ENCODE peak calls at places on chromosomes 11 and 22, in four cellular contexts. F is IMR-90, U is H9, N is trophoblast cell. S is an unnamed sample.

GRCh38 chr11:85884581-85885021 is 29.4 kb downstream of the CCDC83 start:
- DNase-seq in F (peak; percentile 36), U (no peak), N (no peak), S (no peak)

GRCh38 chr11:114158886-114159285 is 99.4 kb downstream of the ZBTB16 start:
- DNase-seq in F (peak; percentile 56), U (no peak), N (no peak), S (no peak)

GRCh38 chr11:130433357-130433756 is 4.9 kb upstream of the ADAMTS8 start:
- DNase-seq in F (peak; percentile 76), U (no peak), N (no peak), S (no peak)

GRCh38 chr11:28616566-28616965 is 508.4 kb downstream of the METTL15 start:
- DNase-seq in F (no peak), U (no peak), N (no peak), S (no peak)

GRCh38 chr11:113725411-113725810 is 19.3 kb upstream of the TMPRSS5 start:
- DNase-seq in F (no peak), U (no peak), N (no peak), S (no peak)

GRCh38 chr11:110715541-110715940 is 3.3 kb upstream of the ARHGAP20 start:
- DNase-seq in F (peak; percentile 86), U (no peak), N (no peak), S (no peak)

GRCh38 chr11:80846979-80847378 is 1406.1 kb upstream of the TENM4 start:
- DNase-seq in F (no peak), U (no peak), N (no peak), S (no peak)

GRCh38 chr11:128226106-128226716 is 361.1 kb downstream of the ETS1 start:
- DNase-seq in F (no peak), U (no peak), N (no peak), S (no peak)

GRCh38 chr11:127677813-127678212 is 677.2 kb upstream of the KIRREL3 start:
- DNase-seq in F (no peak), U (no peak), N (no peak), S (no peak)

GRCh38 chr11:88484873-88485621 is 147.5 kb upstream of the CTSC start:
- DNase-seq in F (peak; percentile 23), U (peak; percentile 68), N (peak; percentile 51), S (no peak)

GRCh38 chr22:28976588-28976987 is 85.0 kb downstream of the C22orf31 start:
- DNase-seq in F (peak; percentile 88), U (no peak), N (no peak), S (no peak)

GRCh38 chr22:23894710-23895598 is 771 bp downstream of the MIF start:
- DNase-seq in F (peak; percentile 63), U (peak; percentile 82), N (peak; percentile 83), S (peak; percentile 61)

GRCh38 chr11:20610825-20611224 is 11.4 kb downstream of the SLC6A5 start:
- DNase-seq in F (no peak), U (no peak), N (no peak), S (no peak)

GRCh38 chr11:28366549-28367341 is 258.6 kb downstream of the METTL15 start:
- DNase-seq in F (peak; percentile 75), U (no peak), N (no peak), S (no peak)

GRCh38 chr11:85955531-85955930 is 100.3 kb downstream of the CCDC83 start:
- DNase-seq in F (peak; percentile 78), U (no peak), N (no peak), S (no peak)

GRCh38 chr22:32839776-32840571 is 38.5 kb downstream of the TIMP3 start:
- DNase-seq in F (peak; percentile 41), U (no peak), N (no peak), S (no peak)

GRCh38 chr11:77107950-77108349 is 5.3 kb downstream of the OMP start:
- DNase-seq in F (peak; percentile 95), U (no peak), N (no peak), S (no peak)

GRCh38 chr22:39980635-39981034 is 14.1 kb upstream of the FAM83F start:
- DNase-seq in F (peak; percentile 15), U (no peak), N (no peak), S (no peak)

GRCh38 chr11:75562836-75563484 is 907 bp downstream of the SERPINH1 start:
- DNase-seq in F (peak; percentile 56), U (peak; percentile 95), N (peak; percentile 45), S (peak; percentile 91)
- H2BK5ac ChIP-seq in F (peak overlapping the region; percentile 76), U (no peak overlapping the region), N (peak overlapping the region; percentile 81), S (peak overlapping the region; percentile 95)

GRCh38 chr11:72814139-72814830 is at the start of gene ATG16L2:
- DNase-seq in F (peak; percentile 76), U (peak; percentile 90), N (peak; percentile 84), S (peak; percentile 90)
- H3K14ac ChIP-seq in F (peak within 1 kb of the TSS; percentile 97), U (peak within 1 kb of the TSS; percentile 97), N (peak within 1 kb of the TSS; percentile 88), S (peak within 1 kb of the TSS; percentile 92)

GRCh38 chr11:34652191-34652958 is 31.5 kb downstream of the EHF start:
- DNase-seq in F (peak; percentile 13), U (no peak), N (no peak), S (no peak)

GRCh38 chr11:34653851-34654490 is 33.1 kb downstream of the EHF start:
- DNase-seq in F (peak; percentile 99), U (no peak), N (peak; percentile 38), S (no peak)

GRCh38 chr11:34654491-34655334 is 33.8 kb downstream of the EHF start:
- DNase-seq in F (peak; percentile 66), U (peak; percentile 51), N (no peak), S (no peak)

GRCh38 chr11:34651551-34651950 is 30.7 kb downstream of the EHF start:
- DNase-seq in F (peak; percentile 28), U (no peak), N (no peak), S (no peak)

DNA sequence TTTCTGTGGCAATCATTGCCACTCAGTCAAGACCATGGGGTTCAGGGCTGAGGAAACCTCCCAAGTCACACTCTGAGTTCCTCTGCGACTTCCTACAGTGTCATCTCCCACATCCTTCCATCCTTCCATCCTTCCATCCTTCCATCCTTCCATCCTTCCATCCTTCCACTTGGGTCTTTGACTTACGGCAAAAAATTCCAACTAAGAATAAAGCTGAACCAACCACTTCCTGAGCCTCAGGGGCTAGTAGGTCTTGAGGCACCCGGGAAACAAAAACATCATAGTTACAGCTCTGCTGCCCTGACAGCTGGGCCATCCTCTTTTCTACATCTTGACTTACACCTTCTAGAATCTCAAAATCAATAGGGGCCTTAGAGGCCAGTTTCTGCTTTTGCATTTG is 32.1 kb downstream of the EHF start:
- DNase-seq in F (no peak), U (no peak), N (no peak), S (no peak)
- H3K9ac ChIP-seq in F (no peak overlapping the region), U (no peak overlapping the region), N (no peak overlapping the region), S (no peak overlapping the region)

GRCh38 chr11:69442807-69443137 is 38.7 kb upstream of the LINC01488 start:
- DNase-seq in F (peak; percentile 60), U (peak; percentile 66), N (peak; percentile 40), S (no peak)

GRCh38 chr11:69442012-69442806 is 39.3 kb upstream of the LINC01488 start:
- DNase-seq in F (no peak), U (no peak), N (peak; percentile 90), S (no peak)

GRCh38 chr11:69444381-69445130 is 36.9 kb upstream of the LINC01488 start:
- DNase-seq in F (peak; percentile 93), U (peak; percentile 83), N (peak; percentile 85), S (no peak)

GRCh38 chr11:69443968-69444364 is 37.5 kb upstream of the LINC01488 start:
- DNase-seq in F (peak; percentile 58), U (no peak), N (no peak), S (no peak)

DNA sequence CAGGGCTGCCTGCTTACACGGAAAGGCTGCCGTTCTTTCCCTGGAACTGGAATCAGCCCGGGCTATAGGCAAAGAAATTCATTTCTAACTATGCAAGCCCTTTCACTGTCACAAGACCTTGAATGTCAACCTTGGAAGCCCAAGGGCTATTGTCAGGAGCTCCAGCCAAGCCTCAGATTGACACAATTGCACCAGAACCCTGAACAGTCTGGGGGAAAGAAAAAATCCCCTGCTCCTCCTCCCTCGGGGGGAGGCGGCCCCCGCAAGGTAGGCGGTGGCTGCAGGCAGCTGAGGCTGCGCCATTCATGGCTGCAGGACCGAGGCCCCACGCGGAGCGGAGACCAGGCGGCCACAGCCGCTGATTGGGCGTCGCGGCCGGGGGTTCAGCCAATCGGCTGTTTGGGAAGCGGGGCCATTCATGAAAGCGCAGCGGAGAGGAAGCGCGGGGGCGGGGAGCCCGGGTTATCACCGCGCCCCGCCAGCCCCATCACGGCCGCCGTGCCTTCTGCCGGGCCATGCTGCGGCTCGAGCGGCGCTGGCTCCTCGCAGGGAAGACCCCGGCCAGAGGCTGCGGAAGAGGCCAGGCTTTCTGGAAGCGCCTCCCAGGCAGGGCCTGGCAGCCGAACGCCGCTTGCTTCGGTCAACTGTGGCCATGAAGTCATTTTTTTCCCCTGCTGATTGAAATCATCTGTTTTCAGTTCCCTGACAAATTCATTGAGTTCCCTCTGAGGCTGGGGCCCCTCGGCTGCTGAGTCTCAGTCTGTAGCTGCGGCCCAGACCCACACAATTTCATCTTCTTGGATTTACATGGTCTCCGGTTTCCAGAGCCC is 38.1 kb upstream of the LINC01488 start:
- DNase-seq in F (peak; percentile 94), U (peak; percentile 95), N (peak; percentile 42), S (peak; percentile 91)
- H2BK5ac ChIP-seq in F (peak overlapping the region; percentile 92), U (no peak overlapping the region), N (peak overlapping the region; percentile 35), S (no peak overlapping the region)

DNA sequence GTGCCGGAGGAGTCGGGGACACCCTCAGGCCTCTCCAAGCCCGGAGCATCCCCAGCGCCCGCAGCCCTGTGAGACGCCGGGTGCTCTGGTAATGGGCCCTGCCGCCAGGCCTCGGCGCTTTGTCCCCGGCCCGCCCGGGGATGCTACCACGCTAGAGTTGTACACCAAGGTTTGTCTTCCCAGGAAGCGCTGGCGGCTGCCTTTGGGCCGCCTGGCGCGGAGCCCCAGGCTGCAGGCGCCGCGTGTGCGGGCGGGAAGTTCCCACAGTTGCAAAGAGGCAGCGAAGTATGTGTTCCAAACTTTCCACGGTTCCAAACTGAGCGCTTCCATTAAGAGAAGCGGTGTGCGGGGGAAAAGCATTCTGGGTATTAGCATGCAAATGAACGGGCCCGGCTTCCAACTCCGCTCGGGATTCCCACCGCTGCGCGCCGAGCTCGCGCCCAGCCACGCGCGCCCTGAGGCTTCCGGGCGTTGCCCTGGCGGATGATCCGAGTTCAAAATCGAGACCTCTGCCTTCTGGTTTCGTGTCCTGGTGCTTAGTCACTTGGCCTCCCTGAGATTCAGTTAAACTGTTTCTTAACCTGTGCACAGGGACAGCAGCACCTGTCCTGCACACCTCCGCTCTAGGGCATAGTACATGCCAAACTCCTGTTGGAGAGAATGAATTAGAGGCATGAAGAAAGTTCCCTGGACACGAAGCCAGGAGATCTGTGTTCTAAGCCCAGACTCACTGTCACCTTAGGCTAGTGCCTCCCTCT is 1.3 kb upstream of the PATZ1 start:
- DNase-seq in F (peak; percentile 62), U (peak; percentile 77), N (peak; percentile 96), S (peak; percentile 58)
- H3K14ac ChIP-seq in F (peak overlapping the region; percentile 57), U (peak overlapping the region; percentile 88), N (peak overlapping the region; percentile 99), S (peak overlapping the region; percentile 87)

GRCh38 chr11:8265681-8266241 is 2.1 kb upstream of the LMO1 start:
- DNase-seq in F (no peak), U (peak; percentile 47), N (no peak), S (no peak)

GRCh38 chr11:8262552-8263108 is 1.0 kb downstream of the LMO1 start:
- DNase-seq in F (peak; percentile 55), U (peak; percentile 74), N (no peak), S (peak; percentile 81)

GRCh38 chr11:8263109-8263768 is 439 bp downstream of the LMO1 start:
- DNase-seq in F (no peak), U (peak; percentile 53), N (no peak), S (no peak)

GRCh38 chr11:8261921-8262551 is 1.6 kb downstream of the LMO1 start:
- DNase-seq in F (no peak), U (peak; percentile 51), N (peak; percentile 50), S (no peak)

GRCh38 chr11:8263769-8264410 is at the start of gene LMO1:
- DNase-seq in F (peak; percentile 62), U (peak; percentile 82), N (peak; percentile 64), S (peak; percentile 86)
- H3K9ac ChIP-seq in F (no peak within 1 kb of the TSS), U (no peak within 1 kb of the TSS), N (no peak within 1 kb of the TSS), S (peak within 1 kb of the TSS; percentile 93)

GRCh38 chr11:58024601-58025091 is 965 bp downstream of the OR9Q1 start:
- DNase-seq in F (peak; percentile 60), U (no peak), N (no peak), S (no peak)
- H2BK5ac ChIP-seq in F (peak overlapping the region; percentile 65), U (no peak overlapping the region), N (no peak overlapping the region), S (no peak overlapping the region)